ENCODE peak calls at places on chromosomes 5 and 9, in five cellular contexts. H is left ventricle myocardium inferior, U is AG04450, G is AG09309, X is stomach. R is an unnamed sample.

GRCh38 chr9:135340143-135340655 is 139.4 kb upstream of the PPP1R26 start:
- DNase-seq in U (no peak), X (no peak), G (no peak), H (no peak), R (no peak)

GRCh38 chr5:143245929-143246561 is 157.4 kb downstream of the NR3C1 start:
- DNase-seq in U (no peak), G (peak), X (no peak), H (no peak), R (no peak)

GRCh38 chr5:77798448-77798847 is 22.3 kb upstream of the TBCA start:
- DNase-seq in X (no peak), U (no peak), H (no peak), G (no peak), R (no peak)

GRCh38 chr5:139799359-139799758 is 3.8 kb downstream of the PSD2 start:
- DNase-seq in H (no peak), X (no peak), U (no peak), G (no peak), R (no peak)

GRCh38 chr9:18865542-18865941 is 167.5 kb downstream of the SAXO1 start:
- DNase-seq in G (no peak), H (no peak), X (no peak), U (no peak), R (no peak)

GRCh38 chr9:121282309-121283071 is 14.5 kb downstream of the GSN start:
- DNase-seq in H (peak), X (peak), U (no peak), G (no peak), R (peak)

GRCh38 chr9:27094640-27095039 is 14.4 kb upstream of the TEK start:
- DNase-seq in X (no peak), H (no peak), U (no peak), G (peak), R (no peak)

GRCh38 chr9:134533850-134534585 is 107.6 kb upstream of the COL5A1 start:
- DNase-seq in H (peak), U (no peak), G (no peak), X (no peak), R (no peak)

GRCh38 chr9:32348289-32348688 is 36.2 kb upstream of the ACO1 start:
- DNase-seq in H (no peak), G (no peak), U (no peak), X (no peak), R (no peak)

GRCh38 chr5:14773588-14773987 is 98.0 kb downstream of the ANKH start:
- DNase-seq in H (no peak), U (no peak), G (no peak), X (no peak), R (no peak)

GRCh38 chr9:81118416-81118815 is 570.9 kb downstream of the TLE1 start:
- DNase-seq in G (no peak), H (no peak), U (no peak), X (no peak), R (no peak)

GRCh38 chr9:131611586-131611985 is 66.3 kb downstream of the PRRT1B start:
- DNase-seq in G (no peak), U (no peak), X (no peak), H (no peak), R (no peak)

GRCh38 chr9:130805510-130806387 is 29.3 kb upstream of the ABL1 start:
- DNase-seq in H (no peak), X (no peak), U (no peak), G (no peak), R (no peak)

GRCh38 chr9:135103001-135103446 is 15.6 kb downstream of the OLFM1 start:
- DNase-seq in X (no peak), U (no peak), H (no peak), G (no peak), R (no peak)

GRCh38 chr5:134004626-134005414 is at the start of gene VDAC1:
- DNase-seq in U (peak), H (peak), G (peak), X (peak), R (peak)
- TF ChIP-seq CTCF in U (no peak), H (no peak), G (no peak), X (no peak), R (no peak)

GRCh38 chr9:93955356-93956182 is 414 bp upstream of the BARX1 start:
- DNase-seq in H (no peak), U (no peak), G (no peak), X (no peak), R (no peak)
- H3K4me3 ChIP-seq in H (peak), U (no peak), G (no peak), X (peak), R (no peak)

DNA sequence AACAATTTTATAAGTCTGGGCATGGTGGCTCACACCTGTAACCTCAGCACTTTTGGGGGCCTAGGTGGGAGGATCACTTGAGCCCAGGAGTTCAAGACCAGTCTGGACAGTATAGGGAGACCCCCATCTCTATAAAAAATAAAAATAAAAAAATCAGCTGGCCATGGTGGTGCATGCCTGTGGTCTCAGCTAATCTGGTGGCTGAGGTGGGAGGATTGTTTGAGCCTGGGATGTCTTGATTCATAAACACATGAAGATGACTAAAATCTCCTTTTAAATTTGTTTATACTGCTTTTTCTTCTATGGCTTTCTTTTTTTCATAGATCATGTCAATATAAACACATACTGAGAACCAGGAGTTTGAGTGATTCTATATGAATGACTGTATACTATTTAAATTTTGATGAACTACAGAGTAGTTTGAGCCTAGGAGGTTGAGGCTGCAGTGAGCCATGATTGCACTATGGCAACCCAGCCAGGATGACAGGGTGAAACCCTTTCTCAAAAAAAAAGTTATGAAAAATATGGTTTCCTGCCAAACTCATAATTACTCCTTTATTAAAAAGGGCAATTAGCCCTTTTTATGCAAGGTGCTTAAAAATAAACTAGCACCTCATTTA is 14.2 kb downstream of the RIC1 start:
- DNase-seq in U (no peak), H (no peak), X (no peak), G (no peak), R (no peak)
- TF ChIP-seq CTCF in U (no peak), H (no peak), X (no peak), G (no peak), R (no peak)

GRCh38 chr9:37423508-37423907 is 1.0 kb downstream of the GRHPR start:
- DNase-seq in U (no peak), X (no peak), G (no peak), H (no peak), R (no peak)
- H3K4me3 ChIP-seq in U (peak), X (peak), G (peak), H (peak), R (no peak)

DNA sequence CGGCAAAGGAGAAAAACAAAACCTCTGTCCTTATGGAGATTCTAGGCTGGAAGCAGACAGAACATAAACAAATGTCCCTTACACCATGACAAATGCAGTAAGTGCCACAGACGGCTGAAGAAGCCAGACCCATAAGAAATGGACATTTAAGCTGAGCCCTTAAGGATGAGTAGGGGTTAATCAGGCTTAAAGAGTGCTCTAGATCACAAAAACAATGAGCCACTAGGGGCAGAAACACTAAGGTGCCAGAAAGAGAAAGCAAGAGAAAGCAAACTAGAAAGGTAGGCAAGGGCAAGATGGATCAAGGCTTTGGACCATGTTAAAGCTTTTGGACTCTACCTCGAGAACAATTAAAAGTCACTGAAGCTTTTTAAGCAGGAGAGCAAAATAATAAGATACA is 326.9 kb upstream of the WWC1 start:
- DNase-seq in U (no peak), G (no peak), X (no peak), H (no peak), R (no peak)
- TF ChIP-seq CTCF in U (peak), G (peak), X (no peak), H (peak), R (no peak)

GRCh38 chr5:171310816-171311697 is 2.0 kb downstream of the TLX3 start:
- DNase-seq in X (no peak), U (no peak), G (no peak), H (no peak), R (no peak)
- H3K4me3 ChIP-seq in X (peak), U (no peak), G (no peak), H (peak), R (no peak)

GRCh38 chr5:33184367-33184766 is 256.4 kb upstream of the TARS1 start:
- DNase-seq in U (no peak), X (no peak), H (no peak), G (no peak), R (no peak)

GRCh38 chr5:33180900-33181299 is 259.9 kb upstream of the TARS1 start:
- DNase-seq in U (peak), G (peak), H (no peak), X (no peak), R (no peak)
- TF ChIP-seq CTCF in U (peak), G (peak), H (peak), X (no peak), R (no peak)

DNA sequence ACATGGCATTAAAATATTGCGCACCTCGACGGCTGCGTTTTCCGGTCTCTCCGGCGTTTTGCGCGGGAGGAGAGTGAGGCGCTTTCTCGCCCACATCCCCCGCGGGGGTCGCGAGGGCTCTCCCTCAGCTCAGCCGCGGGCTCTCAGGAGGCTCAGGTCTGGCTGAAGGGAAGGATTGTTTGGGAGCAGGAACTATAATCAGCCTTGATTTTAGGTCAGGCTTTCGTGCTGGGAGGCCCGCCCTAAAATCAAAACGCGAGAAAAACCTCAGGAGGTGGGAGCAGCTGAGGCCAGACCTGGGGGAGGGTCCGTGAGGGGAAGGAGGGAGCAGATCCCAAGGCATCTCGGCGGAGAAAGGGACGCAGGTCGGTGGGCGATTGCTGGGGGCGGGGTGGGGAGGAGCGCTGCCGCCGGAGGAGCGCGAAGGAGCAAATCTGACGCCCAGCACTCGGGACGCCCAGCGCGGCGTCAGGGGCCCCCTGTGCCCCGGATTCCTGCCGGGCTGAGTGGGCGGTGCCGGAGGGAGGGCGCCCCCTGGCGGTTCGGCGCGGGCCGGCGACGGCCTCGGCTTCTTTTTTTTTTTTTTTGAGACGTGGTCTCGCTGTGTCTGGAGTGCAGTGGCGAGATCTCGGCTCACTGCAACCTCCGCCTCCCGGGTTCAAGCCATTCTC is 18.7 kb upstream of the RNF130 start:
- DNase-seq in G (no peak), H (peak), X (peak), U (peak), R (peak)
- H3K4me3 ChIP-seq in G (peak), H (peak), X (peak), U (peak), R (no peak)

R was measured in mucosa of descending colon.